ENCODE peak calls at places on chromosomes 2 and 18, in seven cellular contexts. U is activated CD4-positive, alpha-beta memory T cell treated with anti-CD3 and anti-CD28 coated beads for 36 hours; F is brain microvascular endothelial cell; H is Panc1; T is adrenal gland; M is amygdala; I is HepG2. A is an unnamed sample.
A peak's percentile ranks its signal among the peaks of the same experiment; 100 is the strongest.

GRCh38 chr2:200483729-200484198 is 26.1 kb downstream of the KCTD18 start:
- DNase-seq in U (peak; percentile 66), H (peak; percentile 20), T (peak; percentile 58), I (peak; percentile 64), M (no peak), F (no peak), A (no peak)

GRCh38 chr2:98554116-98554861 is 54.0 kb downstream of the COA5 start:
- DNase-seq in U (no peak), T (no peak), H (no peak), F (no peak), I (no peak), M (no peak), A (no peak)

GRCh38 chr2:12304494-12305228 is 412.1 kb upstream of the TRIB2 start:
- DNase-seq in F (no peak), I (no peak), T (no peak), M (no peak), H (no peak), U (no peak), A (no peak)

GRCh38 chr2:136214284-136214683 is 96.3 kb upstream of the CXCR4 start:
- DNase-seq in H (no peak), I (peak; percentile 15), T (peak; percentile 68), U (no peak), M (no peak), F (no peak), A (no peak)

GRCh38 chr2:190726255-190726654 is 77.4 kb downstream of the NAB1 start:
- DNase-seq in M (no peak), T (no peak), F (no peak), U (no peak), H (no peak), I (no peak), A (no peak)

GRCh38 chr18:13502585-13502984 is 223.8 kb downstream of the FAM210A start:
- DNase-seq in I (no peak), F (no peak), T (no peak), U (no peak), H (no peak), M (no peak), A (no peak)

GRCh38 chr2:134175834-134176233 is 78.0 kb upstream of the MGAT5 start:
- DNase-seq in F (no peak), T (no peak), M (no peak), I (no peak), U (no peak), H (no peak), A (no peak)

GRCh38 chr2:134500211-134500935 is 218.4 kb downstream of the TMEM163 start:
- DNase-seq in F (no peak), M (no peak), H (no peak), U (no peak), I (no peak), T (no peak), A (no peak)

GRCh38 chr2:70988151-70988550 is 6.5 kb downstream of the TEX261 start:
- DNase-seq in U (peak; percentile 5), M (no peak), F (no peak), T (no peak), I (no peak), H (no peak), A (no peak)

GRCh38 chr2:111200333-111200879 is 79.7 kb downstream of the BCL2L11 start:
- DNase-seq in T (no peak), F (no peak), U (no peak), M (no peak), I (no peak), H (no peak), A (no peak)

GRCh38 chr18:10284571-10285282 is 169.7 kb upstream of the APCDD1 start:
- DNase-seq in U (no peak), T (no peak), M (no peak), H (no peak), F (no peak), I (no peak), A (no peak)

A was measured in germinal center.